ENCODE peak calls at places on chromosomes 7 and 10, in nine cellular contexts. Z is mammary epithelial cell, A is suprapubic skin, U is fibroblast of mammary gland, S is astrocyte of the spinal cord, X is GM20000, Q is nephron progenitor cell, D is dorsolateral prefrontal cortex, O is progenitor cell of endocrine pancreas. Y is an unnamed sample.

GRCh38 chr7:32587431-32587948 is 92.2 kb downstream of the AVL9 start:
- DNase-seq in D (no peak), A (no peak), X (no peak), O (no peak), Q (no peak), U (peak), S (peak), Z (no peak), Y (no peak)

GRCh38 chr10:80392250-80392649 is 16.1 kb upstream of the PRXL2A start:
- DNase-seq in A (no peak), Q (no peak), O (no peak), Z (no peak), S (no peak), U (no peak), X (no peak), D (no peak), Y (no peak)

GRCh38 chr7:23687011-23687410 is 7.0 kb downstream of the FAM221A start:
- DNase-seq in U (no peak), Q (no peak), X (no peak), Z (peak), D (no peak), S (no peak), O (no peak), A (no peak), Y (no peak)

GRCh38 chr7:26200113-26200443 is 468 bp downstream of the HNRNPA2B1 start:
- DNase-seq in D (peak), O (peak), X (peak), S (peak), A (peak), U (peak), Z (peak), Q (peak), Y (peak)

GRCh38 chr10:29533696-29534285 is 101.0 kb downstream of the SVIL start:
- DNase-seq in A (no peak), Z (peak), O (no peak), X (no peak), U (peak), S (no peak), D (no peak), Q (no peak), Y (no peak)

GRCh38 chr10:27893320-27894014 is 105.4 kb downstream of the ODAD2 start:
- DNase-seq in O (no peak), Q (no peak), D (no peak), Z (peak), X (no peak), U (peak), S (peak), A (no peak), Y (no peak)

GRCh38 chr10:15370741-15371701 is at the start of gene FAM171A1:
- DNase-seq in O (peak), S (peak), D (peak), A (no peak), U (peak), Z (peak), X (peak), Q (peak), Y (peak)

GRCh38 chr7:92767427-92767826 is 68.9 kb downstream of the CDK6 start:
- DNase-seq in Z (peak), S (peak), D (no peak), X (no peak), U (peak), Q (no peak), O (no peak), A (no peak), Y (no peak)

GRCh38 chr10:103193107-103193819 is at the start of gene NT5C2:
- DNase-seq in A (peak), Q (peak), O (peak), X (peak), S (peak), D (peak), Z (peak), U (peak), Y (peak)

GRCh38 chr7:30983042-30983913 is 19.5 kb downstream of the GHRHR start:
- DNase-seq in D (peak), S (peak), Z (peak), X (peak), U (peak), O (peak), A (peak), Q (peak), Y (peak)

GRCh38 chr10:101261702-101262101 is 32.4 kb upstream of the LBX1 start:
- DNase-seq in U (no peak), S (no peak), Z (no peak), X (no peak), O (no peak), Q (no peak), D (no peak), A (no peak), Y (no peak)

GRCh38 chr7:150411606-150412005 is 32.5 kb downstream of the ZNF775 start:
- DNase-seq in O (no peak), X (no peak), A (peak), D (no peak), U (no peak), Z (no peak), Q (no peak), S (no peak), Y (no peak)

GRCh38 chr7:17654940-17655339 is 285.4 kb downstream of the SNX13 start:
- DNase-seq in U (no peak), Z (peak), D (no peak), A (no peak), Q (no peak), X (no peak), O (no peak), S (no peak), Y (no peak)

GRCh38 chr7:120857558-120858298 is at the start of gene TSPAN12:
- DNase-seq in Z (peak), A (peak), O (peak), S (peak), U (peak), Q (peak), X (peak), D (peak), Y (peak)

GRCh38 chr10:1035201-1035600 is 9.5 kb upstream of the IDI2 start:
- DNase-seq in Z (no peak), Q (no peak), X (no peak), D (peak), S (no peak), A (no peak), O (no peak), U (no peak), Y (no peak)

GRCh38 chr7:142854505-142855400 is at the start of gene EPHB6:
- DNase-seq in O (peak), X (peak), A (peak), Z (peak), Q (peak), D (peak), U (peak), S (peak), Y (peak)

GRCh38 chr7:20454202-20454601 is 123.5 kb downstream of the ITGB8 start:
- DNase-seq in Z (no peak), U (no peak), Q (no peak), O (no peak), A (no peak), X (no peak), S (no peak), D (no peak), Y (no peak)
- TF ChIP-seq CTCF in Z (no peak), U (no peak), Q (no peak), O (no peak), A (no peak), X (no peak), S (no peak), D (no peak), Y (no peak)

GRCh38 chr7:20267482-20267881 is 50.3 kb upstream of the MACC1 start:
- DNase-seq in S (no peak), D (no peak), Q (peak), U (no peak), Z (no peak), A (no peak), O (no peak), X (no peak), Y (no peak)
- TF ChIP-seq CTCF in S (no peak), D (no peak), Q (no peak), U (no peak), Z (no peak), A (no peak), O (peak), X (no peak), Y (no peak)

DNA sequence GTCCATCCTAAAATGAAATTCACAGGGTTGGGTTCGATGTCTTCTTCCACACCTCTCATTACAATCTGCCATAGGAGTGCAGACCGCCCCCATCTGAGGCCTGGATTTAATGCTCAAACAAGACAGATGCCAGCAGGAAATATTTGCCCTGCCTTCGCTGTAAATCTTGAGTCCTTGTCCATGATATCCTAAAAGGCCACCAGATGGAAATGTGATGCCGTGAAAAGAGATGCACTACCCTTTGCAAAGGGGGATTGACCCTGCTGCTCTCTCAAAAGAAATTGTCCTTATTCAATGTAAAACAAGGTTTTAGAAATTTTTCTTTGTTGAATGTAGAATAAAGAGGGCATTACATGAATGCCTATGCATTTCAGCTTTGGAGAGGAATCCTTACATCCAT is 37.5 kb downstream of the AGAP4 start:
- DNase-seq in X (no peak), Z (no peak), U (peak), Q (no peak), A (no peak), O (no peak), D (no peak), S (no peak), Y (no peak)
- TF ChIP-seq CTCF in X (no peak), Z (no peak), U (no peak), Q (no peak), A (no peak), O (no peak), D (no peak), S (no peak), Y (no peak)

GRCh38 chr10:125121003-125121402 is 39.4 kb downstream of the CTBP2 start:
- DNase-seq in X (no peak), Q (no peak), Z (peak), A (no peak), D (no peak), O (no peak), U (no peak), S (no peak), Y (peak)
- TF ChIP-seq CTCF in X (no peak), Q (no peak), Z (peak), A (no peak), D (no peak), O (no peak), U (no peak), S (no peak), Y (peak)

GRCh38 chr7:74119831-74120230 is 36.2 kb downstream of the LIMK1 start:
- DNase-seq in D (no peak), U (no peak), A (no peak), S (no peak), Q (no peak), X (no peak), Z (no peak), O (no peak), Y (no peak)

DNA sequence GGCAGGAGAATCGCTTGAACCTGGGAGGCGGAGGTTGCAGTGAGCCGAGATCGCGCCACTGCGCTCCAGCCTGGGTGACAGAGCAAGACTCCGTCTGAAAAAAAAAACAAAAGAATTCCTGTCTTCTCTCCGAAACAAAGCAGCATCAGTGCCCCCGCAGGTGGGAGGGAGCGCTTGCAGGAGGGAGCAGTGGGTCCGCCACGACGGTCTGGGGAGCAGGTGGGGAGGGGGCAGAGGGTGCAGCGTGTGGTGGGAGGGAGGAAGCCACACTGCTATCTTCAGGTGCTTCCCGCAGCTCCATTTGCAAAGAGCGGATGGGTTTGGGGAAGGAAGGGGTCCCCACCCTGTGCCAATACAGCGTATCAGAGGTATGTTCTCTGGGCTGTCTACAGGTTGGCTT is 31.7 kb downstream of the LIMK1 start:
- DNase-seq in U (no peak), A (no peak), Z (no peak), Q (no peak), D (no peak), S (no peak), O (no peak), X (no peak), Y (no peak)
- TF ChIP-seq CTCF in U (no peak), A (no peak), Z (no peak), Q (no peak), D (no peak), S (no peak), O (no peak), X (no peak), Y (no peak)

DNA sequence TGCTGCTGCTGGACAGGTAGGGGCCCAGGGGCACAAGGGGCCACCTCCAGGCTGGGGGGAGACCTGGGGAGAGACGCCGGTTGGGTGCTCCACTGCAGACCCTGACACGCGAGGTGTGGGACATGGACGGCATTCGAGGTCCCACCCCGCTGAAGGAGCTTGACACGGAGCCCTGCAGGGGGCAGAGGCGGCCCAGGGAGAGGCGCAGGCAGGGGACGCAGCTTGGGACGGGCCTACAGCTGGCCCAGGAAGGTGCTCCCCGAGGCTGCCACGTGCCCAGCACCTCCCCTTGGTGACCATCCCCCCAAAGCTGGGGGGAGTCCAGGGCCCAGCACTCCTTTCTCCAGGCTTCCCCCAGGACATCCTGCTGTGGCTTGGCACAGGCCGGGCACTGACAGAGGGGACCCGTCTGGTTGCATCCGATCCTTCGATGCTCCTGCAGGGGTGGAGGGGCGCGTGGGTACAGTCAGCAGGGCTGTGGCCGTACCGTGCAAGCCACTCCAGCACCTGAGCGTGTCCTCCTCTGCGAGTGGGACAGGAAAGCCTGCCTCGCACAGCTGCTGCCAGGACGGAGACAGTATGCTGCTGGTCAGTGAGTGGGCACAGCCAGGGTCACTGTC is 174.4 kb downstream of the ELFN1 start:
- DNase-seq in O (no peak), S (no peak), Q (peak), Z (no peak), U (no peak), X (no peak), A (peak), D (peak), Y (no peak)
- TF ChIP-seq CTCF in O (no peak), S (no peak), Q (no peak), Z (no peak), U (no peak), X (no peak), A (no peak), D (no peak), Y (no peak)

DNA sequence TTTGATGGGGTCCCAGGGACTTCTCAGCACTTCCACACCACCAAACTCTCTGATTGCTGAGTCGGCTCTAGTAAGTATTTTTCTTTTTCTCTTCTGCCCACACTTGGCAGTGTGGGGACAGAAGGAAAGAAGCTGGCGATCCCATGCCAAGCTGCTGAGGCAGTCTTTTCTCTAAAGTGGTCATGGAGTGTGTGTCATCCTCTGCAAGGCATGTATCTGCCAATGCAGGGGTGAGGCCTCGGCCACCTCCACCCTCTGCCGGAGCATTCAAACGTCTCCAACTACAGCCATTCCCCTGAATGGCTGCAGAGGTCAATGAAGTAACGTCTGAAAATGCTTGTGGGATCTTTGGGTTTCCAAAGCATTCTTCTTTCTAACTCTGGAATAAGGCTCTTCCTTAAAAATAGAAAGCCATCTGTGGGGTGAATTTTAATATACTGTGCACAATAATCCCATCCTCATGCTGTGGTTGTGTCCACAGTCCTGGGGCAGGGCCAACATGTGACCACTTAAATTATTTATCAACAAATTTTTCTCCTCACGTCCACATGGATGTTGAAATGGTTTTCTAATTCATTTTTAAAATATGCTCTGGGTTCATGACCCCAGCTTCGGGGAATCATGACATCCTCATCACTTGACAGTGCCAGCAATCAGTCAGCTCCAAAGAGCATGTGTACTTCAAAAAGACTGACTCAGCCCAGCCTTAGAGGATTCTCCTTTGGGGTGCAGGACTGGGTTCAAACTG is 171.3 kb upstream of the ITGB1 start:
- DNase-seq in Z (peak), Q (no peak), D (peak), A (no peak), X (no peak), U (peak), O (no peak), S (peak), Y (no peak)
- TF ChIP-seq CTCF in Z (no peak), Q (no peak), D (no peak), A (no peak), X (no peak), U (peak), O (no peak), S (no peak), Y (no peak)

GRCh38 chr10:78433063-78433717 is 399.5 kb downstream of the RPS24 start:
- DNase-seq in S (no peak), D (no peak), U (no peak), X (no peak), Z (no peak), O (no peak), A (peak), Q (no peak), Y (no peak)

GRCh38 chr10:78433722-78434535 is 400.3 kb downstream of the RPS24 start:
- DNase-seq in O (no peak), Q (peak), Z (no peak), U (no peak), D (no peak), A (peak), X (no peak), S (no peak), Y (no peak)

GRCh38 chr10:78434886-78435285 is 401.2 kb downstream of the RPS24 start:
- DNase-seq in A (peak), S (no peak), D (no peak), Q (no peak), O (no peak), Z (no peak), X (no peak), U (no peak), Y (no peak)

GRCh38 chr10:78429994-78430393 is 396.3 kb downstream of the RPS24 start:
- DNase-seq in D (no peak), S (no peak), A (peak), Z (no peak), O (no peak), U (no peak), Q (no peak), X (no peak), Y (no peak)

GRCh38 chr10:78432582-78432981 is 398.9 kb downstream of the RPS24 start:
- DNase-seq in D (no peak), S (no peak), Q (no peak), O (no peak), X (no peak), U (no peak), Z (no peak), A (peak), Y (no peak)
- TF ChIP-seq CTCF in D (no peak), S (no peak), Q (no peak), O (no peak), X (no peak), U (no peak), Z (no peak), A (no peak), Y (no peak)

GRCh38 chr10:66277481-66277880 is 648.4 kb upstream of the LRRTM3 start:
- DNase-seq in Q (no peak), S (no peak), D (no peak), O (no peak), Z (no peak), X (no peak), A (no peak), U (no peak), Y (no peak)
- TF ChIP-seq CTCF in Q (peak), S (peak), D (no peak), O (peak), Z (peak), X (no peak), A (no peak), U (no peak), Y (no peak)

DNA sequence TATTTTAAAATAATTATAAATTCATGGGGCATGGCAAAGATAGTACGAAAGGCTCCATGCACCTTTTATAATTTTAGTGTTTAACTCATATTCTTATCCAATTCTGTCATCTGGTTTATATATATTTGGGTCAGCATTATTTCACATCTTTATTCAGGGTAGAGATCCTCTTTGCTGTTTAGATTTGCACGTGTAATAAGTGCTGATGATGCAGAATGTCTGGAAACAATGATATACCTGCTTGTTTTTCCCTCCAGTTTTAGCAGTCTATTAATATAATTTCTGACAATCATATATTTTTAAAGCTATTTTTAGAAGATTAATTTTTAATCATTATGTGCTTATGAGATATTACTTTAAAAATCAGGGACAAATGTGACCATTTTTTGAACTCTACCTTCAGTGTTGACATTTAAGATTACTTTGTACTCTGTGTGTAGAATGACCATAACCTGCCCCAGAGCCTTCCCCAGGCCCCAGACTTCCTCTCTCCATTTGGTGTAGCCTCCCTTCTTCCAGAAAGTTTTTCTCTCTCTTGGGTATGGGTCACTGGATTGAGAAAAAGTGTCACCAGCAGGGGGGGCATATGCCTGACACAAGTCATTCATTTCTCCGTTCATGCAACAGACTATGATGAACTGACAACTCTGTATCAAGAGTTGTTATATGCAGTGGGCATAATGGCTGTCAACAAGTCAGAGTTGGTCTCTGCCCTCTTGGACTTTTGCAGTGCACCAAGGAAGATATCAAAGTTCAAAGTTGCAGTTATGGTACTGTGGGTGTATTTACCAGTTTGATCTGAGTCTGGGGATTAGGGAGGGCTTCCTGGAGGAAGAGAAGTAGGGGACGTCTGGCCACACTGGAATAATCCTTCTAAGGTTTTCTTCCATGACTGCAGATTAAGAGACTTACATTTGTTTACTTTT is 192.6 kb upstream of the CCDC6 start:
- DNase-seq in O (no peak), A (no peak), X (no peak), S (no peak), D (no peak), Q (peak), U (no peak), Z (no peak), Y (no peak)
- TF ChIP-seq CTCF in O (peak), A (no peak), X (peak), S (peak), D (peak), Q (no peak), U (peak), Z (peak), Y (peak)